ENCODE peak calls at places on chromosomes 16 and 17, in five cellular contexts. E is T-helper 2 cell; S is T follicular helper cell; B is activated gamma-delta T cell treated with anti-CD3 and anti-CD28 coated beads, Interleukin-2, amount 50 U/mL, for 16 hours; N is A673. U is an unnamed sample.

GRCh38 chr17:81152288-81152848 is 12.9 kb upstream of the PVALEF start:
- DNase-seq in E (no peak), S (no peak), B (no peak), N (no peak), U (no peak)

GRCh38 chr16:85471469-85472431 is 141.4 kb upstream of the GSE1 start:
- DNase-seq in E (no peak), S (no peak), B (no peak), N (no peak), U (no peak)

GRCh38 chr17:74414510-74414909 is 17.4 kb upstream of the GPRC5C start:
- DNase-seq in E (no peak), S (no peak), B (no peak), N (no peak), U (no peak)

GRCh38 chr17:15171433-15172047 is 93.6 kb downstream of the PMP22 start:
- DNase-seq in E (no peak), S (no peak), B (no peak), N (peak), U (no peak)

GRCh38 chr16:78596348-78596995 is 497.0 kb downstream of the WWOX start:
- DNase-seq in E (no peak), S (no peak), B (no peak), N (no peak), U (no peak)

GRCh38 chr16:71645450-71645849 is 19.5 kb downstream of the MARVELD3 start:
- DNase-seq in E (no peak), S (no peak), B (no peak), N (peak), U (no peak)

GRCh38 chr17:76182016-76182764 is 41.1 kb upstream of the FOXJ1 start:
- DNase-seq in E (peak), S (peak), B (peak), N (peak), U (no peak)

GRCh38 chr17:50147841-50148225 is 2.6 kb downstream of the PPP1R9B start:
- DNase-seq in E (no peak), S (no peak), B (no peak), N (no peak), U (no peak)

GRCh38 chr17:16516594-16517018 is 24.6 kb upstream of the LRRC75A start:
- DNase-seq in E (no peak), S (no peak), B (no peak), N (peak), U (no peak)

GRCh38 chr17:19833914-19834313 is 33.8 kb downstream of the ULK2 start:
- DNase-seq in E (no peak), S (no peak), B (no peak), N (no peak), U (no peak)

GRCh38 chr16:48054881-48055601 is 100.8 kb downstream of the ABCC12 start:
- DNase-seq in E (no peak), S (no peak), B (no peak), N (peak), U (peak)

GRCh38 chr17:4719684-4720221 is 9.3 kb downstream of the ARRB2 start:
- DNase-seq in E (no peak), S (no peak), B (no peak), N (no peak), U (no peak)

GRCh38 chr17:36627101-36627500 is 25.7 kb downstream of the MRM1 start:
- DNase-seq in E (no peak), S (no peak), B (no peak), N (no peak), U (no peak)